ENCODE peak calls at places on chromosomes 16 and 17, in four cellular contexts. One of them, this sample, is unnamed.

GRCh38 chr17:44260296-44260695 is 7.6 kb downstream of the SLC4A1 start:
- DNase-seq in IMR-90: no peak
- DNase-seq in H1: no peak
- DNase-seq in K562: no peak
- DNase-seq in this sample: no peak

GRCh38 chr17:35865412-35866355 is 3.0 kb downstream of the HEATR9 start:
- DNase-seq in IMR-90: peak; percentile 61
- DNase-seq in H1: no peak
- DNase-seq in K562: no peak
- DNase-seq in this sample: no peak

GRCh38 chr17:70945386-70945785 is 776.1 kb downstream of the KCNJ2 start:
- DNase-seq in IMR-90: no peak
- DNase-seq in H1: no peak
- DNase-seq in K562: peak; percentile 4
- DNase-seq in this sample: no peak

GRCh38 chr16:10935491-10935890 is 6.8 kb downstream of the DEXI start:
- DNase-seq in IMR-90: no peak
- DNase-seq in H1: no peak
- DNase-seq in K562: no peak
- DNase-seq in this sample: no peak

GRCh38 chr17:57463103-57463885 is 207.0 kb downstream of the MSI2 start:
- DNase-seq in IMR-90: peak; percentile 95
- DNase-seq in H1: no peak
- DNase-seq in K562: peak; percentile 40
- DNase-seq in this sample: peak; percentile 97

GRCh38 chr16:67530013-67530939 is 1.6 kb downstream of the RIPOR1 start:
- DNase-seq in IMR-90: peak; percentile 76
- DNase-seq in H1: no peak
- DNase-seq in K562: peak; percentile 50
- DNase-seq in this sample: no peak

GRCh38 chr17:13638855-13639458 is 37.2 kb upstream of the HS3ST3A1 start:
- DNase-seq in IMR-90: peak; percentile 23
- DNase-seq in H1: no peak
- DNase-seq in K562: no peak
- DNase-seq in this sample: no peak

GRCh38 chr16:78437352-78437968 is 338.0 kb downstream of the WWOX start:
- DNase-seq in IMR-90: peak; percentile 1
- DNase-seq in H1: no peak
- DNase-seq in K562: peak; percentile 79
- DNase-seq in this sample: no peak

GRCh38 chr17:47231334-47231733 is 22.2 kb downstream of the MYL4 start:
- DNase-seq in IMR-90: no peak
- DNase-seq in H1: no peak
- DNase-seq in K562: no peak
- DNase-seq in this sample: peak; percentile 30

GRCh38 chr16:667113-667779 is 686 bp upstream of the RHOT2 start:
- DNase-seq in IMR-90: no peak
- DNase-seq in H1: no peak
- DNase-seq in K562: no peak
- DNase-seq in this sample: no peak

GRCh38 chr17:74760404-74761105 is 12.1 kb downstream of the NHERF1 start:
- DNase-seq in IMR-90: no peak
- DNase-seq in H1: no peak
- DNase-seq in K562: peak; percentile 56
- DNase-seq in this sample: no peak

GRCh38 chr17:36534117-36534880 is at the start of gene MYO19:
- DNase-seq in IMR-90: peak; percentile 44
- DNase-seq in H1: peak; percentile 44
- DNase-seq in K562: peak; percentile 79
- DNase-seq in this sample: peak; percentile 24

GRCh38 chr17:80968602-80969029 is 23.0 kb upstream of the CHMP6 start:
- DNase-seq in IMR-90: peak; percentile 49
- DNase-seq in H1: no peak
- DNase-seq in K562: no peak
- DNase-seq in this sample: no peak

GRCh38 chr16:1741553-1742165 is 29.7 kb downstream of the NME3 start:
- DNase-seq in IMR-90: no peak
- DNase-seq in H1: no peak
- DNase-seq in K562: no peak
- DNase-seq in this sample: no peak

GRCh38 chr16:4461250-4462085 is 13.0 kb downstream of the NMRAL1 start:
- DNase-seq in IMR-90: no peak
- DNase-seq in H1: no peak
- DNase-seq in K562: peak; percentile 40
- DNase-seq in this sample: no peak

GRCh38 chr16:48904333-48904732 is 294.4 kb upstream of the N4BP1 start:
- DNase-seq in IMR-90: no peak
- DNase-seq in H1: no peak
- DNase-seq in K562: no peak
- DNase-seq in this sample: no peak

GRCh38 chr17:17443173-17443572 is 33.6 kb upstream of the MED9 start:
- DNase-seq in IMR-90: peak; percentile 43
- DNase-seq in H1: no peak
- DNase-seq in K562: no peak
- DNase-seq in this sample: no peak

GRCh38 chr17:77619851-77620250 is 338.7 kb upstream of the TNRC6C start:
- DNase-seq in IMR-90: peak; percentile 86
- DNase-seq in H1: no peak
- DNase-seq in K562: no peak
- DNase-seq in this sample: no peak

GRCh38 chr17:33328129-33328528 is 35.0 kb upstream of the ASIC2 start:
- DNase-seq in IMR-90: peak; percentile 4
- DNase-seq in H1: peak; percentile 10
- DNase-seq in K562: no peak
- DNase-seq in this sample: no peak

GRCh38 chr17:72419866-72420774 is 299.3 kb downstream of the SOX9 start:
- DNase-seq in IMR-90: no peak
- DNase-seq in H1: no peak
- DNase-seq in K562: no peak
- DNase-seq in this sample: peak; percentile 92

GRCh38 chr17:40038882-40039513 is 15.2 kb downstream of the MED24 start:
- DNase-seq in IMR-90: peak; percentile 87
- DNase-seq in H1: no peak
- DNase-seq in K562: peak; percentile 43
- DNase-seq in this sample: no peak

GRCh38 chr16:51034481-51035109 is 116.5 kb downstream of the SALL1 start:
- DNase-seq in IMR-90: no peak
- DNase-seq in H1: no peak
- DNase-seq in K562: no peak
- DNase-seq in this sample: no peak

GRCh38 chr17:42387221-42387657 is 1.0 kb downstream of the STAT3 start:
- DNase-seq in IMR-90: peak; percentile 74
- DNase-seq in H1: no peak
- DNase-seq in K562: no peak
- DNase-seq in this sample: no peak

GRCh38 chr17:57662644-57663308 is 82.3 kb downstream of the CCDC182 start:
- DNase-seq in IMR-90: peak; percentile 99
- DNase-seq in H1: peak; percentile 82
- DNase-seq in K562: peak; percentile 99
- DNase-seq in this sample: no peak

GRCh38 chr17:17146791-17147406 is 59.2 kb downstream of the PLD6 start:
- DNase-seq in IMR-90: no peak
- DNase-seq in H1: no peak
- DNase-seq in K562: no peak
- DNase-seq in this sample: no peak

GRCh38 chr17:46942441-46943217 is 19.7 kb downstream of the GOSR2 start:
- DNase-seq in IMR-90: peak; percentile 75
- DNase-seq in H1: peak; percentile 66
- DNase-seq in K562: peak; percentile 81
- DNase-seq in this sample: no peak

GRCh38 chr17:28466001-28466400 is 7.4 kb upstream of the SLC13A2 start:
- DNase-seq in IMR-90: no peak
- DNase-seq in H1: no peak
- DNase-seq in K562: no peak
- DNase-seq in this sample: no peak

GRCh38 chr17:75722542-75723095 is 1.4 kb downstream of the ITGB4 start:
- DNase-seq in IMR-90: no peak
- DNase-seq in H1: no peak
- DNase-seq in K562: no peak
- DNase-seq in this sample: no peak

DNA sequence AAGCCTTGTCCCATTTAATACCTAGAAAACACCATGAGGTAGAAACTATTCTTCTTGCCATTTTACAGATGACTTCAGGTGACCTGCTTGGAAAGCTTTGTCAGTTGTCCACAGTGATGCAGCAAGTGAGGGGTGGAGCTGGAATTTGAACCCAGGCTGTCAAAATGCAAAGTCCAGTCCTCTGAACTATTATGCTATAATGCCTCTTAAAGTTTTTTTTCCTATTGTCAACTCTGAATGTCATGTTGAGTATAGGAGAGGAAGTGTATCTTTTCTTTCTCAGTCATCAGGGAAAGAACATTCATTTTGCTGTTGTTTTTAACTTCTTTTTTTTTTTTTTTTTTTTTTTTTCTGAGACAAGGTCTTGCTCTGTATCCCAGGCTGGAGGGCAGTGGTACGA is 525.6 kb downstream of the XYLT1 start:
- DNase-seq in IMR-90: no peak
- DNase-seq in H1: no peak
- DNase-seq in K562: no peak
- DNase-seq in this sample: no peak
- H3K4me3 ChIP-seq in IMR-90: no peak overlapping the region
- H3K4me3 ChIP-seq in H1: no peak overlapping the region
- H3K4me3 ChIP-seq in K562: no peak overlapping the region
- H3K4me3 ChIP-seq in this sample: no peak overlapping the region

DNA sequence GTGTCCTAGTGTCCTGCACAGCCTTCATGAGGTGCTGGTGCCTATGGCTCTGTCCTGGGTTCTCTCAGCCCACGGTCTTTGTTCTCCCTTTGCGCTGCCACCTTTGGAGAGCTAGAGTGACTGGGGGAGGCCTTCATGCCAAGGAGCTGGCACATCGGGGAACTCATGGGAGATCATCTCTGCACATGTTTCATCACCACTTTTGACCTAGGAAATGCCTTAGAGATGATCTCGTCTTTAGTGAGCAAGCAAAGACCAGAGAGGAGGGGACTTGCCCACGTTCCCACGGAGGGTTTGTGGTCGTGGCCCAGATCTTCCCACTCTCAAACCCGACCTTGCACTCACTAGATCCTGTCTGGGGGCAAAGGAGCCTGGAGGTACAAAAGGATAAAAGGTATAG is 23.5 kb downstream of the TBX4 start:
- DNase-seq in IMR-90: peak; percentile 77
- DNase-seq in H1: no peak
- DNase-seq in K562: no peak
- DNase-seq in this sample: no peak
- TF ChIP-seq CHD1 in IMR-90: no peak
- TF ChIP-seq CHD1 in H1: no peak
- TF ChIP-seq CHD1 in K562: no peak
- TF ChIP-seq CHD1 in this sample: no peak

DNA sequence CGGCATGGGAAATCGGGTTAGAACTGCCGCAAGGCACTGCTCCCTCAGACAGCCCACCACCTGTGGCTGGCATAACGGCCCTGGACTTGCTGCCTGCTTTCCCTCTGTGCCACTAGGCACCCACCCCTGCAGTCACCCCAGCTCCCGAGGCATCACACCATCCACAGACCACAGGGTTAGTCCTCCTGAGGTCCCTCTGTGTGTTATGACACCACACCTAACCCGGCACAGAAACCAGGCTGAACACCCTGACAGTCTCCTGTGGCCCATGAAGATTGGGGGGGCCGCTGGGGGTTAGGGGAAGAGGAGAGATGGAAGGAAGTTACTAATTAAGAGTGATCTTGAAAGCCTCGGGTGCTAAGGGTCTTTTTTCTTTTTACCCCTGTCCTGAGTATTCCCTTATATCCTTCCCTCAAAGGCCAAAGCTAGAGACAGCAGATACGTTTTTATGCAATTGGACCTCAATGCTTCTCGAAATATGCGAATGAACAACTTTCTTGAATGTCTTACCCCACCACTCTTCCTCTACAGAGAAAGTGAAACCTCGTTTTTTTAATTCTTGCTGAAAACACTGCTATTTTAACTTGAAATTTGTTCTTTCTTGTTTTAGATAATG is 7.0 kb downstream of the CYTH1 start:
- DNase-seq in IMR-90: no peak
- DNase-seq in H1: no peak
- DNase-seq in K562: no peak
- DNase-seq in this sample: no peak
- H3K4me3 ChIP-seq in IMR-90: peak overlapping the region; percentile 10
- H3K4me3 ChIP-seq in H1: no peak overlapping the region
- H3K4me3 ChIP-seq in K562: no peak overlapping the region
- H3K4me3 ChIP-seq in this sample: peak overlapping the region; percentile 68

GRCh38 chr16:47460301-47460754 is 535 bp downstream of the ITFG1 start:
- DNase-seq in IMR-90: no peak
- DNase-seq in H1: no peak
- DNase-seq in K562: no peak
- DNase-seq in this sample: no peak
- TF ChIP-seq CHD1 in IMR-90: no peak
- TF ChIP-seq CHD1 in H1: no peak
- TF ChIP-seq CHD1 in K562: no peak
- TF ChIP-seq CHD1 in this sample: no peak

GRCh38 chr16:81616321-81617020 is 162.6 kb upstream of the PLCG2 start:
- DNase-seq in IMR-90: peak; percentile 63
- DNase-seq in H1: no peak
- DNase-seq in K562: no peak
- DNase-seq in this sample: peak; percentile 54
- H3K4me3 ChIP-seq in IMR-90: no peak overlapping the region
- H3K4me3 ChIP-seq in H1: no peak overlapping the region
- H3K4me3 ChIP-seq in K562: no peak overlapping the region
- H3K4me3 ChIP-seq in this sample: no peak overlapping the region

This sample was measured in GM12878.